ENCODE peak calls at places on chromosomes 12 and 14, in four cellular contexts. One of them, this sample, is unnamed.

GRCh38 chr14:77036484-77037337 is 8.2 kb upstream of the IRF2BPL start:
- DNase-seq in HepG2: no peak
- DNase-seq in A549: no peak
- DNase-seq in K562: no peak
- DNase-seq in this sample: no peak

GRCh38 chr14:34211732-34212131 is 250.3 kb downstream of the SPTSSA start:
- DNase-seq in A549: no peak
- DNase-seq in K562: no peak
- DNase-seq in HepG2: no peak
- DNase-seq in this sample: no peak

GRCh38 chr12:45409966-45410365 is 194.1 kb downstream of the ANO6 start:
- DNase-seq in K562: no peak
- DNase-seq in HepG2: no peak
- DNase-seq in A549: no peak
- DNase-seq in this sample: no peak

GRCh38 chr14:96081767-96082400 is 42.7 kb downstream of the C14orf132 start:
- DNase-seq in A549: no peak
- DNase-seq in K562: no peak
- DNase-seq in HepG2: no peak
- DNase-seq in this sample: no peak

GRCh38 chr12:81888961-81889360 is 129.8 kb upstream of the PPFIA2 start:
- DNase-seq in A549: no peak
- DNase-seq in HepG2: no peak
- DNase-seq in K562: no peak
- DNase-seq in this sample: no peak

GRCh38 chr12:116179384-116179783 is 98.1 kb downstream of the MED13L start:
- DNase-seq in A549: no peak
- DNase-seq in HepG2: no peak
- DNase-seq in K562: no peak
- DNase-seq in this sample: no peak

GRCh38 chr14:24179961-24180726 is 8.3 kb downstream of the REC8 start:
- DNase-seq in HepG2: no peak
- DNase-seq in A549: no peak
- DNase-seq in K562: no peak
- DNase-seq in this sample: no peak

GRCh38 chr14:64741200-64741599 is 37.0 kb downstream of the PLEKHG3 start:
- DNase-seq in K562: no peak
- DNase-seq in A549: no peak
- DNase-seq in HepG2: no peak
- DNase-seq in this sample: no peak

GRCh38 chr12:17304503-17305347 is 698.8 kb upstream of the LMO3 start:
- DNase-seq in HepG2: no peak
- DNase-seq in K562: no peak
- DNase-seq in A549: peak
- DNase-seq in this sample: no peak

GRCh38 chr12:100058482-100059029 is 73.8 kb upstream of the ANKS1B start:
- DNase-seq in K562: no peak
- DNase-seq in HepG2: no peak
- DNase-seq in A549: no peak
- DNase-seq in this sample: no peak

DNA sequence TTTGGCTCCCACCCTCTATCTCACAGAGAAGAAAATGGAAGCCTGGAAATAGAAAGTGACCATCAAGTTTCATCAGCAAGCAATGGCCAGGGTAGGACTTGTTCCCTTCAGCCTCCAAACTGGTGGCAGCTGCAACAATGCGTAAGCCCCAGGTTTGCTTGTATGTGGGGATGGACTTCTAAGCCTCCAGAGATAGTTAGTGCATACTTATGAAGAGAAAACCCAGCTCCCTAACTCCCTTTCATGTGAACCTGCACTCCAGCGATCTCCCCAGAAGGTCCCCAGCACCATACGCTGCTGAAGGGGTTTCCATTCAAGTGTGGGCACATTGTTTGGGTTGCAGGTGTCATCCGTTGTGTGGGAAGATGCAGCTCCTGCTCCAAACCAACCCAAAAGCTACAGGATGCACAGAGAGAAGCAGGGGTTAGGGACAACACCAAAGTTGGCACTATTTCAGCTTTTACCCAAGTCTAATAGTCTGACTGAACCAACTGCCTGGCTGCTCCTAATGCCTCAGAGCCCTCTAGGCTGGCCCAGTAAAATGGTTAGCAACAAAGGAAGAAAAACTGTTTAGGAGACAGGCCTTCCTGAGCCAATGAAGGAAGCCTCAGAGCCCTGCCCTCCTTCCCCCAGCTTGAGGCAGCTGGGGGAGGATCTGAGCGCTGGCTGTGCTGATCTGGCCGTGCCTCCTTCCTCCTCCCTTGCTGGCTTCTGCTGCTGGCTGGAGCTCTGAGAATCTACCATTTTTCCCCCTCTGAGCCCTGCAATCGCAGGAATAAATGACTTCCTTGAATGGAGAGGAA is 12.3 kb downstream of the ZFP36L1 start:
- DNase-seq in K562: peak
- DNase-seq in HepG2: no peak
- DNase-seq in A549: no peak
- DNase-seq in this sample: no peak
- TF ChIP-seq NR3C1 in K562: no peak
- TF ChIP-seq NR3C1 in HepG2: no peak
- TF ChIP-seq NR3C1 in A549: no peak
- TF ChIP-seq NR3C1 in this sample: no peak

GRCh38 chr14:81565441-81566290 is 32.0 kb upstream of the SEL1L start:
- DNase-seq in A549: peak
- DNase-seq in HepG2: peak
- DNase-seq in K562: peak
- DNase-seq in this sample: peak
- TF ChIP-seq NR3C1 in A549: no peak
- TF ChIP-seq NR3C1 in HepG2: no peak
- TF ChIP-seq NR3C1 in K562: no peak
- TF ChIP-seq NR3C1 in this sample: no peak

GRCh38 chr14:84465890-84466289 is 1064.1 kb upstream of the FLRT2 start:
- DNase-seq in A549: no peak
- DNase-seq in HepG2: no peak
- DNase-seq in K562: no peak
- DNase-seq in this sample: no peak

DNA sequence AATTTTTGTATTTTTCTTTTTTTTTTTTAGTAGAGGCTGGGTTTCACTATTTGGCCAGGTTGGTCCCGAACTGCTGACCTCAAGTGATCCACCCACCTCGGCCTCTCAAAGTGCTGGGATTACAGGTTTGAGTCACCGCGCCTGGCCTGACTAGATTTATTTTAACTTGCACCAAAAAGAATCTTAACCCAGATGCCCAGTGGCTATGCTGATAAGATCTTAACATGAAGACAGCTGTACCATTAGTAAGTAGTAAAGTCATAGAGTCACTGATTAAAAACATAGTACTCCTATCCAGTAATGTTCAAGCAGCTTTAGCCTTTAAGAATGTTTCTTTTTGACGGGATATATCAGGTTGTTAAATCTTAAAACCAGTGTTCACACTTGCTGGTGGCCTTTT is 1061.8 kb upstream of the FLRT2 start:
- DNase-seq in HepG2: no peak
- DNase-seq in K562: no peak
- DNase-seq in A549: no peak
- DNase-seq in this sample: no peak
- TF ChIP-seq NR3C1 in HepG2: no peak
- TF ChIP-seq NR3C1 in K562: no peak
- TF ChIP-seq NR3C1 in A549: no peak
- TF ChIP-seq NR3C1 in this sample: no peak

GRCh38 chr12:109153711-109154434 is 37.5 kb downstream of the ACACB start:
- DNase-seq in HepG2: peak
- DNase-seq in K562: peak
- DNase-seq in A549: peak
- DNase-seq in this sample: peak
- TF ChIP-seq NR3C1 in HepG2: no peak
- TF ChIP-seq NR3C1 in K562: no peak
- TF ChIP-seq NR3C1 in A549: no peak
- TF ChIP-seq NR3C1 in this sample: no peak

GRCh38 chr14:63262446-63262845 is 56.3 kb downstream of the GPHB5 start:
- DNase-seq in HepG2: no peak
- DNase-seq in K562: no peak
- DNase-seq in A549: no peak
- DNase-seq in this sample: no peak
- TF ChIP-seq NR3C1 in HepG2: no peak
- TF ChIP-seq NR3C1 in K562: no peak
- TF ChIP-seq NR3C1 in A549: no peak
- TF ChIP-seq NR3C1 in this sample: no peak

GRCh38 chr14:92659765-92660561 is 88.5 kb downstream of the LGMN start:
- DNase-seq in K562: no peak
- DNase-seq in A549: no peak
- DNase-seq in HepG2: no peak
- DNase-seq in this sample: no peak
- TF ChIP-seq NR3C1 in K562: no peak
- TF ChIP-seq NR3C1 in A549: no peak
- TF ChIP-seq NR3C1 in HepG2: no peak
- TF ChIP-seq NR3C1 in this sample: no peak

DNA sequence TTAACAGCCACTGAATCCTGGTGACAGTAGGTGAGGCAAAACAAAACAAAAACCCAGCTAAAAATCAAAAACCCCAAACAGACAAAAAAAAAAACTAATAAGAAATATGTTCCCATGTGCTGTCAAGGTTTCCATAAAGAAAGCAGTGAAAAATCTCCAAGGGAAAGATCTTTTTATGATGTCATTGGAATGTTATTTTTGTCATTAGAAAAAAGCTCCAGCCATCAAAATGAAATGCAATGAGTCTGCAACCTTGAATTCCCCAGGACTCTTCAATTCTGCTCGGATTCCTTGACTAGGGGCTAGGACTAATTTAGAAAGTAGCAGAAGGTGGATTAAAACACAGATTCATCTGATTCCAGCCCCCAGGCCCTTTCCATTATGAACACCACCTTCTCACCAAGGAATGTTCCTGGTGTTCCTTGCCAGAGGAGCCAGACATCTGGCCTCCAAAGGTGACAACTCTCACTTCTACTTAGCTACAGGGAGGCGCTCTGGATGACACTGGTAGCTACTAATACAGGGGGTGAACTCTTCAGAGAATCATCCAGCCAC is 6.0 kb upstream of the PCNX1 start:
- DNase-seq in A549: no peak
- DNase-seq in K562: no peak
- DNase-seq in HepG2: no peak
- DNase-seq in this sample: no peak
- TF ChIP-seq NR3C1 in A549: no peak
- TF ChIP-seq NR3C1 in K562: no peak
- TF ChIP-seq NR3C1 in HepG2: no peak
- TF ChIP-seq NR3C1 in this sample: no peak

GRCh38 chr14:22982013-22982476 is 306 bp downstream of the AJUBA start:
- DNase-seq in A549: no peak
- DNase-seq in HepG2: no peak
- DNase-seq in K562: no peak
- DNase-seq in this sample: peak

GRCh38 chr14:22981090-22982012 is 1.0 kb downstream of the AJUBA start:
- DNase-seq in A549: peak
- DNase-seq in K562: no peak
- DNase-seq in HepG2: no peak
- DNase-seq in this sample: peak

GRCh38 chr14:22978873-22979671 is 3.3 kb downstream of the AJUBA start:
- DNase-seq in HepG2: no peak
- DNase-seq in K562: no peak
- DNase-seq in A549: no peak
- DNase-seq in this sample: no peak

GRCh38 chr14:22979748-22980392 is 2.5 kb downstream of the AJUBA start:
- DNase-seq in HepG2: peak
- DNase-seq in A549: no peak
- DNase-seq in K562: no peak
- DNase-seq in this sample: no peak

GRCh38 chr14:22980672-22981089 is 1.7 kb downstream of the AJUBA start:
- DNase-seq in HepG2: peak
- DNase-seq in A549: peak
- DNase-seq in K562: no peak
- DNase-seq in this sample: peak
- TF ChIP-seq NR3C1 in HepG2: no peak
- TF ChIP-seq NR3C1 in A549: no peak
- TF ChIP-seq NR3C1 in K562: no peak
- TF ChIP-seq NR3C1 in this sample: no peak